ENCODE peak calls at places on chromosomes 12 and 14, in six cellular contexts. Z is CD8-positive, alpha-beta T cell; O is mucosa of descending colon; C is heart right ventricle; L is transverse colon; S is pancreas. W is an unnamed sample.

GRCh38 chr14:31880935-31881334 is 196.2 kb upstream of the ARHGAP5 start:
- DNase-seq in Z (no peak), O (no peak), C (no peak), L (peak; percentile 13), S (no peak), W (no peak)

GRCh38 chr14:79253576-79253975 is 957.7 kb downstream of the DIO2 start:
- DNase-seq in Z (no peak), O (no peak), C (no peak), L (no peak), S (no peak), W (no peak)

GRCh38 chr12:20194171-20194570 is 174.2 kb upstream of the PDE3A start:
- DNase-seq in Z (no peak), O (no peak), C (no peak), L (no peak), S (no peak), W (no peak)

GRCh38 chr12:31570880-31571279 is 20.1 kb downstream of the DENND5B start:
- DNase-seq in Z (no peak), O (no peak), C (no peak), L (no peak), S (no peak), W (no peak)

GRCh38 chr12:118249547-118249946 is 113.6 kb downstream of the PEBP1 start:
- DNase-seq in Z (no peak), O (no peak), C (no peak), L (no peak), S (no peak), W (no peak)

GRCh38 chr12:105330938-105331804 is 680 bp downstream of the C12orf75 start:
- DNase-seq in Z (peak; percentile 54), O (peak; percentile 51), C (peak; percentile 7), L (peak; percentile 27), S (peak; percentile 23), W (peak; percentile 46)

GRCh38 chr12:10226086-10226485 is 13.4 kb downstream of the GABARAPL1 start:
- DNase-seq in Z (no peak), O (no peak), C (no peak), L (no peak), S (no peak), W (no peak)

GRCh38 chr14:81336009-81336408 is 64.1 kb downstream of the STON2 start:
- DNase-seq in Z (no peak), O (no peak), C (no peak), L (no peak), S (no peak), W (no peak)

GRCh38 chr14:105126970-105127307 is 41.6 kb downstream of the JAG2 start:
- DNase-seq in Z (no peak), O (no peak), C (no peak), L (no peak), S (no peak), W (no peak)

GRCh38 chr14:50383618-50384225 is 13.0 kb downstream of the CDKL1 start:
- DNase-seq in Z (no peak), O (no peak), C (no peak), L (no peak), S (no peak), W (no peak)

GRCh38 chr12:25701290-25701689 is 148.2 kb upstream of the LMNTD1 start:
- DNase-seq in Z (no peak), O (no peak), C (no peak), L (no peak), S (no peak), W (no peak)

GRCh38 chr14:93285048-93285447 is 47.8 kb downstream of the BTBD7 start:
- DNase-seq in Z (no peak), O (no peak), C (no peak), L (no peak), S (no peak), W (no peak)

GRCh38 chr12:43957732-43958131 is 121.9 kb downstream of the TMEM117 start:
- DNase-seq in Z (no peak), O (peak; percentile 12), C (peak; percentile 12), L (no peak), S (no peak), W (no peak)

GRCh38 chr14:32534145-32534544 is 205.0 kb downstream of the AKAP6 start:
- DNase-seq in Z (no peak), O (no peak), C (no peak), L (no peak), S (no peak), W (no peak)

GRCh38 chr12:111405149-111405855 is 421 bp upstream of the SH2B3 start:
- DNase-seq in Z (peak; percentile 100), O (peak; percentile 98), C (peak; percentile 93), L (peak; percentile 98), S (peak; percentile 100), W (peak; percentile 96)

GRCh38 chr12:55686366-55687010 is 21.2 kb downstream of the ITGA7 start:
- DNase-seq in Z (no peak), O (no peak), C (no peak), L (no peak), S (no peak), W (no peak)

GRCh38 chr12:97038859-97039258 is 131.8 kb downstream of the NEDD1 start:
- DNase-seq in Z (no peak), O (no peak), C (no peak), L (no peak), S (no peak), W (no peak)

GRCh38 chr12:103933237-103933636 is 3.0 kb downstream of the HSP90B1 start:
- DNase-seq in Z (no peak), O (no peak), C (no peak), L (no peak), S (no peak), W (no peak)

GRCh38 chr12:96774501-96775256 is 132.4 kb upstream of the NEDD1 start:
- DNase-seq in Z (no peak), O (no peak), C (no peak), L (no peak), S (no peak), W (no peak)

GRCh38 chr12:105365231-105365630 is 34.7 kb downstream of the C12orf75 start:
- DNase-seq in Z (no peak), O (no peak), C (no peak), L (no peak), S (no peak), W (peak; percentile 19)

GRCh38 chr12:49017764-49018281 is 753 bp downstream of the PRKAG1 start:
- DNase-seq in Z (peak; percentile 39), O (no peak), C (peak; percentile 68), L (no peak), S (no peak), W (peak; percentile 52)

GRCh38 chr12:125203145-125203765 is 138.0 kb downstream of the AACS start:
- DNase-seq in Z (no peak), O (peak; percentile 19), C (no peak), L (no peak), S (no peak), W (no peak)

GRCh38 chr14:88354358-88354757 is 31.1 kb upstream of the SPATA7 start:
- DNase-seq in Z (no peak), O (no peak), C (no peak), L (no peak), S (no peak), W (no peak)

GRCh38 chr14:69695664-69696527 is 71.0 kb upstream of the SRSF5 start:
- DNase-seq in Z (no peak), O (peak; percentile 79), C (no peak), L (peak; percentile 76), S (peak; percentile 38), W (no peak)

GRCh38 chr14:50796391-50796790 is 34.6 kb downstream of the NIN start:
- DNase-seq in Z (no peak), O (no peak), C (no peak), L (no peak), S (no peak), W (no peak)

GRCh38 chr12:57248934-57249742 is 1.8 kb downstream of the STAC3 start:
- DNase-seq in Z (no peak), O (no peak), C (no peak), L (no peak), S (no peak), W (no peak)

DNA sequence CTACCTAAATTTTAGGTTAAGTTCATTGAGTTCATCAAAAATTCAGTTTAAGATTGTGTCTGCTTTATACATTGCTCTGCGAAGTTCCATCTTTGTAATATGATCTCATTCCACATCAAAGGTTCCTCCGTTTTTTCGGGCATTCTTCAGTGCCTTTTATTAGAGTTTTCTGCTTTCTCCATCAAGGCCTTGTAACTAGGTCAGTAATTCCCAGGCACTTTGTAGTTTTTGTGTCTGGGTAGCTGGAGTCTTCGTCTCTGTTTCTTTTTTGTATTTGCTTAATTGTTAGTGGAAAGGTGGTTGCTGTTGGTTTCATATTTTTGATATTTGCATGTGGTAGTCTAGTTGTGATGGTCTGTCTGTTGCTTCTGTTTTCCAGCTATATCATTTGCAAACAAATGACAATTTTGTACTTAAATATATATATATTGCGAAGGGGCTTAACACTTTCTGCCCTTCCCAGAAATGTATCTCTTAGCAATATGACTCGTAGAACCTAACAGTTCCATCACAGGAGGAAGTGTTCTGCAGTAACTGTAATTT is 88.6 kb upstream of the DYNC1H1 start:
- DNase-seq in Z (no peak), O (no peak), C (no peak), L (no peak), S (no peak), W (no peak)
- H3K4me1 ChIP-seq in Z (peaks cover 60% of the 10 kb centered on the region), O (peaks cover 34% of the 10 kb centered on the region), C (peaks cover 75% of the 10 kb centered on the region), L (peaks cover 28% of the 10 kb centered on the region), S (peaks cover 20% of the 10 kb centered on the region), W (peaks cover 20% of the 10 kb centered on the region)

GRCh38 chr14:75295491-75296338 is 17.1 kb downstream of the FOS start:
- DNase-seq in Z (peak; percentile 81), O (peak; percentile 90), C (peak; percentile 83), L (peak; percentile 89), S (peak; percentile 83), W (peak; percentile 80)
- TF ChIP-seq CTCF in Z (peak; percentile 97), O (peak; percentile 93), C (peak; percentile 96), L (peak; percentile 99), S (peak; percentile 95), W (peak; percentile 98)

GRCh38 chr12:46659032-46659703 is 166.6 kb downstream of the SLC38A4 start:
- DNase-seq in Z (no peak), O (no peak), C (no peak), L (no peak), S (no peak), W (no peak)

GRCh38 chr12:46661161-46661845 is 164.5 kb downstream of the SLC38A4 start:
- DNase-seq in Z (no peak), O (peak; percentile 63), C (peak; percentile 60), L (no peak), S (peak; percentile 29), W (no peak)

GRCh38 chr12:46660719-46661118 is 165.1 kb downstream of the SLC38A4 start:
- DNase-seq in Z (no peak), O (no peak), C (no peak), L (no peak), S (no peak), W (no peak)

GRCh38 chr12:46659844-46660243 is 166.0 kb downstream of the SLC38A4 start:
- DNase-seq in Z (no peak), O (no peak), C (no peak), L (no peak), S (no peak), W (no peak)

DNA sequence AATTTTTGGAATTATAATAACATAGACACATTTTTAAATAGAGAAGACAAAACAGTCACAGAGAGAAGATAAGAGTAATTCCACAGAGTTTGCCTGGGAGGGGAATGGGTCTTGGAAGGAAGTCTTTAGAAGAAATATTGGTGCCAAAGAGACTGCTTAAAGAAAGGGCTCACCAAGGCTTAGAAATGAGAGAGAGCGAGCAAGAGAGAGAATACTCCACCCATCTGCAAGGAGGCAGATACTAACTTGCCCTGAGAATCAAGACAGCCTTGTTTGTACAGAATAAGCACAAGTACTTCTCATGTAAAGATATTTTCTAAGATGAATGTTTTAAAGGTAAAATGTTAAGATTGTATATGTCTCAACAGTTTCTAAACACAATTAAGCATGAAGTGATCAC is 165.5 kb downstream of the SLC38A4 start:
- DNase-seq in Z (no peak), O (no peak), C (no peak), L (no peak), S (no peak), W (no peak)
- H3K4me1 ChIP-seq in Z (peaks cover 6% of the 10 kb centered on the region), O (no peaks in the 10 kb centered on the region), C (peaks cover 60% of the 10 kb centered on the region), L (no peaks in the 10 kb centered on the region), S (no peaks in the 10 kb centered on the region), W (peaks cover 65% of the 10 kb centered on the region)

GRCh38 chr14:59199205-59199604 is 10.7 kb downstream of the DAAM1 start:
- DNase-seq in Z (no peak), O (no peak), C (no peak), L (no peak), S (no peak), W (no peak)
- TF ChIP-seq CTCF in Z (no peak), O (no peak), C (no peak), L (no peak), S (no peak), W (no peak)